ENCODE peak calls at places on chromosome 11, in five cellular contexts. H is DND-41, W is H1, D is HCT116, I is PC-3. Z is an unnamed sample. For H3K36me3, the result is how much of the 10 kb centered on the place peaks cover.

GRCh38 chr11:114193730-114194674 is 102.2 kb upstream of the NNMT start:
- DNase-seq in H (no peak), I (no peak), D (no peak), W (no peak), Z (no peak)

GRCh38 chr11:83265331-83265730 is 20.8 kb downstream of the CCDC90B start:
- DNase-seq in W (no peak), I (no peak), H (no peak), D (no peak), Z (no peak)

GRCh38 chr11:23789938-23790371 is 706.9 kb upstream of the LUZP2 start:
- DNase-seq in W (no peak), H (no peak), I (peak), D (no peak), Z (peak)

GRCh38 chr11:100619484-100619883 is 67.6 kb upstream of the ARHGAP42 start:
- DNase-seq in W (no peak), D (no peak), H (no peak), I (peak), Z (peak)

GRCh38 chr11:78460468-78460867 is 42.8 kb upstream of the GAB2 start:
- DNase-seq in D (no peak), H (no peak), W (no peak), I (peak), Z (peak)

GRCh38 chr11:11318961-11319360 is 34.1 kb downstream of the CSNK2A3 start:
- DNase-seq in I (no peak), W (no peak), H (no peak), D (no peak), Z (no peak)

GRCh38 chr11:18261721-18262120 is 4.3 kb upstream of the SAA1 start:
- DNase-seq in W (no peak), H (no peak), D (no peak), I (no peak), Z (no peak)

GRCh38 chr11:28146123-28146751 is 38.0 kb downstream of the METTL15 start:
- DNase-seq in I (peak), H (no peak), D (peak), W (no peak), Z (peak)

GRCh38 chr11:78256962-78257361 is 68.2 kb downstream of the USP35 start:
- DNase-seq in D (no peak), H (no peak), I (no peak), W (no peak), Z (peak)

GRCh38 chr11:60634151-60634550 is 65.3 kb upstream of the MS4A8 start:
- DNase-seq in I (peak), W (no peak), D (peak), H (peak), Z (peak)

GRCh38 chr11:80393210-80393609 is 952.4 kb upstream of the TENM4 start:
- DNase-seq in H (no peak), I (no peak), D (no peak), W (no peak), Z (no peak)

GRCh38 chr11:59771605-59772004 is 16.4 kb downstream of the STX3 start:
- DNase-seq in W (no peak), I (no peak), D (no peak), H (no peak), Z (no peak)

GRCh38 chr11:74312321-74312720 is 881 bp upstream of the P4HA3 start:
- DNase-seq in H (no peak), D (no peak), I (peak), W (no peak), Z (no peak)

GRCh38 chr11:69232821-69233760 is 60.9 kb upstream of the MYEOV start:
- DNase-seq in D (no peak), H (no peak), I (no peak), W (no peak), Z (no peak)

GRCh38 chr11:134497586-134497985 is 85.5 kb upstream of the B3GAT1 start:
- DNase-seq in I (no peak), W (no peak), D (no peak), H (no peak), Z (no peak)

GRCh38 chr11:70467196-70468085 is 69.1 kb downstream of the CTTN start:
- DNase-seq in I (peak), H (peak), D (peak), W (no peak), Z (peak)

GRCh38 chr11:31643831-31644230 is 134.3 kb downstream of the ELP4 start:
- DNase-seq in H (no peak), I (peak), D (no peak), W (no peak), Z (peak)

GRCh38 chr11:72641900-72642814 is 32.1 kb downstream of the PDE2A start:
- DNase-seq in I (peak), W (no peak), D (no peak), H (no peak), Z (peak)
- H2AFZ ChIP-seq in I (peak), W (no peak), D (no peak), H (peak), Z (peak)

DNA sequence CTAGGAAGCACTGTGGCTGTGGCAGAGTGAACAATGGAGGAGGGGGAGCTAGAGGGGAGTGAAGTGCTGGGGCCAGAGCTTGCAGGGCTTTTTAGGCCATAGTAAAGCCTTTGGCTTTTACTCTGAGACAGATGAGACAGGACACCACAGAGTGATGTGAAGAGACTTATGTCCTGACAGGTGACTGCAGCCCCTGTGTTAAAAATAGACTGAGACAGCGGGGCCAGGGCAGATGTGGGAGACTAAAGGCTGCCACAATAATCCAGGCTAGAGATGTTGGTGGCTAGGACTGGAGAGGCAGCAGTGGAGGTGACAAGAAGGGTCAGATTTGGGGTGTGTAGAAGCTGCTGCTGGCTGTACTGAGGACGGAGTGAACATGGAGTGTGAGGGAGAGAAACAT is 27.6 kb downstream of the SLC43A1 start:
- DNase-seq in D (no peak), I (no peak), H (no peak), W (no peak), Z (no peak)
- H3K36me3 ChIP-seq in D (under half), I (under half), H (under half), W (under half), Z (under half)

DNA sequence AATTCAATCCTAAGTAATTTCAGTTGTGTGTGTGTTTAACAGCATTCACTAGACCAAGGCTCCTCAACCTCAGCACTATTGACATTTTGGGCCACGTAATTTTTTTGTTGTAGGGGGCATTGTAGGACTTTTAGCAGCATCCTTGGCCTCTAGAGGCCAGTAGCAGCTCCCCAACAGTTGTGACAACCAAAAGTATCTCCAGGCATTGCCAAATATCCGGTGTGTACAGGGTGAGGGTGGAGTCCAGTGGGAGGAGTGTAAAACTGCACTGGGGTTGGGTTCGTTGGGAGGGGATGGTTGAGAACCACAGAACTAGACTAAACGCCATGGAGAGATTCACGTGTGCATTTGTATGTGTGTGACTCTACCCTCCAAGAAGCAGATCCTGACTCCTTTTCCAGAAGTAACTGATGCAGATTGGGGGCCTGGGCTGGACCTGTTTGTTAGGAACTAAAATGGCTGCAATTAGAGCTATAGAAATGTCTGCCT is 5.9 kb upstream of the PHF21A start:
- DNase-seq in H (peak), W (no peak), I (peak), D (peak), Z (peak)
- H2AFZ ChIP-seq in H (no peak), W (no peak), I (peak), D (peak), Z (peak)

GRCh38 chr11:43404406-43404805 is 45.7 kb downstream of the TTC17 start:
- DNase-seq in I (no peak), H (no peak), W (no peak), D (no peak), Z (no peak)
- H3K36me3 ChIP-seq in I (half or more), H (half or more), W (under half), D (under half), Z (half or more)

GRCh38 chr11:58446294-58446693 is 4.3 kb upstream of the OR5B12 start:
- DNase-seq in I (peak), H (no peak), W (no peak), D (no peak), Z (no peak)
- H2AFZ ChIP-seq in I (peak), H (no peak), W (no peak), D (no peak), Z (no peak)

DNA sequence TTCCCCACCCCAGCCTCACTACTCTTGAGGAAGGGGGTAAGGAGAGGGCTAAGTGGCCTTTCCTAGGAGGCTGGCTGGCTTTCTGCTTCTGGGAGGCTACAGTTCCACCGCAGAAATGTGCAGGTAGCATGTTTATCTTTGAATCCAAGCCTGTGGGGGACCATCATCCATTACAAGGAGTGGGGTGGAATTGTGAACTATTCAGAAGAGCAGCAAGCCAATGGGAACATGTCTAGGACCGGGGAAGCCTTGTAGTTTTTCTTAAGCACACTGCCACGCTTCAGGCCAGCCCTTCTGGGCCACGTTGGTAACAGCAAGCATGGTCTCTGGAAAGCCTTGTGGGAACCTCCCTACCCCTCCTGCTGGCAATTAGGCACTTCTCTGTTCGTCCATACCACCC is 100.3 kb downstream of the AMOTL1 start:
- DNase-seq in H (no peak), I (no peak), D (no peak), W (no peak), Z (no peak)
- H3K36me3 ChIP-seq in H (under half), I (under half), D (under half), W (under half), Z (half or more)